ENCODE peak calls at places on chromosomes 5 and 9, in four cellular contexts. X is HepG2, G is H1, L is GM12878. S is an unnamed sample.
A peak's percentile ranks its signal among the peaks of the same experiment; 100 is the strongest.

GRCh38 chr5:124660229-124661093 is 86.0 kb downstream of the ZNF608 start:
- DNase-seq in X (no peak), G (peak; percentile 49), L (no peak), S (no peak)

GRCh38 chr5:151173711-151174611 is 16.4 kb upstream of the ANXA6 start:
- DNase-seq in X (no peak), G (no peak), L (no peak), S (no peak)

GRCh38 chr9:16871358-16872151 is 1.1 kb upstream of the BNC2 start:
- DNase-seq in X (no peak), G (no peak), L (no peak), S (peak; percentile 21)

GRCh38 chr9:96232539-96233241 is 69.3 kb downstream of the HSD17B3 start:
- DNase-seq in X (peak; percentile 41), G (no peak), L (no peak), S (peak; percentile 67)

GRCh38 chr9:87725356-87725899 is 491 bp upstream of the CTSL start:
- DNase-seq in X (no peak), G (no peak), L (no peak), S (no peak)

GRCh38 chr9:131433302-131433854 is 39.5 kb downstream of the PRRC2B start:
- DNase-seq in X (no peak), G (no peak), L (no peak), S (no peak)

GRCh38 chr9:108603141-108603540 is 252.6 kb downstream of the ACTL7B start:
- DNase-seq in X (no peak), G (no peak), L (no peak), S (no peak)

GRCh38 chr5:123997354-123998215 is 485.6 kb downstream of the CSNK1G3 start:
- DNase-seq in X (no peak), G (no peak), L (no peak), S (no peak)

GRCh38 chr5:377326-377981 is 55.9 kb downstream of the AHRR start:
- DNase-seq in X (no peak), G (no peak), L (no peak), S (no peak)
- TF ChIP-seq SUZ12 in X (no peak), G (no peak), L (no peak), S (no peak)

GRCh38 chr5:10902145-10902544 is 141.1 kb upstream of the DAP start:
- DNase-seq in X (no peak), G (no peak), L (no peak), S (no peak)
- TF ChIP-seq SP1 in X (no peak), G (no peak), L (no peak), S (no peak)

GRCh38 chr9:133347515-133347984 is 381 bp downstream of the MED22 start:
- DNase-seq in X (no peak), G (no peak), L (peak; percentile 28), S (peak; percentile 55)
- TF ChIP-seq SUZ12 in X (no peak), G (no peak), L (no peak), S (no peak)

DNA sequence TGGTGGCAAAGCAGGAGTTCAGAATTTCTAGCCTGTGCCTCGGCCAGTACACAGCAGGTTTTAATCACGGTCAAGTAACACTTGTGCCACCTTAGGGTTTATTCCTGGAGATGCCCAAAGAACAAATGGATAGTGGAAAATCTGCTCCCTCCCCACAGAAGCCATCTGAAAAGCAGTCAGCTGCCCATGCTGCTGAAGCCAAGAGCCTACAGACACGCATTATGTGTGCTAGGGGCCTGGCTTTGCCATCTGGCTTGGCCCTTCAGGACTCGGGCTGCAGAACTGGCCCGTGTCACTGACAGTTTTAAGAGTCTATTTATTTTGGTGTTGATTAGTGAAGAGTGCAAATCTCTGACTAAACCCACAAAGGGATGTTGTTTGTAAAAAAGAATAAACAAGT is 11.1 kb downstream of the ARSB start:
- DNase-seq in X (no peak), G (no peak), L (no peak), S (no peak)
- TF ChIP-seq SP1 in X (no peak), G (no peak), L (no peak), S (no peak)

GRCh38 chr9:136216541-136217240 is 11.8 kb upstream of the LHX3 start:
- DNase-seq in X (no peak), G (no peak), L (no peak), S (no peak)

GRCh38 chr9:136218673-136219072 is 13.7 kb upstream of the LHX3 start:
- DNase-seq in X (no peak), G (no peak), L (no peak), S (no peak)

GRCh38 chr9:136218271-136218670 is 13.3 kb upstream of the LHX3 start:
- DNase-seq in X (no peak), G (no peak), L (no peak), S (no peak)

GRCh38 chr9:136220017-136220729 is 15.2 kb upstream of the LHX3 start:
- DNase-seq in X (no peak), G (no peak), L (no peak), S (no peak)

GRCh38 chr9:136219276-136219675 is 14.3 kb upstream of the LHX3 start:
- DNase-seq in X (no peak), G (no peak), L (no peak), S (no peak)
- TF ChIP-seq SUZ12 in X (no peak), G (no peak), L (no peak), S (no peak)

GRCh38 chr9:4315582-4316215 is 15.8 kb upstream of the GLIS3 start:
- DNase-seq in X (peak; percentile 43), G (peak; percentile 67), L (peak; percentile 32), S (peak; percentile 62)
- TF ChIP-seq SP1 in X (no peak), G (no peak), L (no peak), S (no peak)